ENCODE peak calls at places on chromosomes 6 and 20, in seven cellular contexts. One of them, this sample, is unnamed.

GRCh38 chr20:61674688-61675087 is 391.0 kb downstream of the TAF4 start:
- DNase-seq in fibroblast of lung: no peak
- DNase-seq in iris pigment epithelial cell: no peak
- DNase-seq in neural progenitor cell: no peak
- DNase-seq in aorta: no peak
- DNase-seq in EL: no peak
- DNase-seq in A549: no peak
- DNase-seq in this sample: no peak

GRCh38 chr6:5956939-5957338 is 49.8 kb downstream of the NRN1 start:
- DNase-seq in fibroblast of lung: no peak
- DNase-seq in iris pigment epithelial cell: no peak
- DNase-seq in neural progenitor cell: no peak
- DNase-seq in aorta: no peak
- DNase-seq in EL: peak
- DNase-seq in A549: no peak
- DNase-seq in this sample: no peak

GRCh38 chr6:49220293-49220692 is 242.8 kb downstream of the MMUT start:
- DNase-seq in fibroblast of lung: no peak
- DNase-seq in iris pigment epithelial cell: no peak
- DNase-seq in neural progenitor cell: no peak
- DNase-seq in aorta: no peak
- DNase-seq in EL: no peak
- DNase-seq in A549: no peak
- DNase-seq in this sample: no peak

GRCh38 chr6:16493802-16494201 is 255.4 kb downstream of the GMPR start:
- DNase-seq in fibroblast of lung: no peak
- DNase-seq in iris pigment epithelial cell: no peak
- DNase-seq in neural progenitor cell: no peak
- DNase-seq in aorta: no peak
- DNase-seq in EL: no peak
- DNase-seq in A549: no peak
- DNase-seq in this sample: no peak

GRCh38 chr20:17697171-17697570 is 2.6 kb upstream of the BANF2 start:
- DNase-seq in fibroblast of lung: no peak
- DNase-seq in iris pigment epithelial cell: no peak
- DNase-seq in neural progenitor cell: no peak
- DNase-seq in aorta: no peak
- DNase-seq in EL: no peak
- DNase-seq in A549: no peak
- DNase-seq in this sample: no peak

GRCh38 chr6:32430179-32430578 is 9.5 kb upstream of the HLA-DRA start:
- DNase-seq in fibroblast of lung: no peak
- DNase-seq in iris pigment epithelial cell: no peak
- DNase-seq in neural progenitor cell: no peak
- DNase-seq in aorta: no peak
- DNase-seq in EL: no peak
- DNase-seq in A549: no peak
- DNase-seq in this sample: no peak

GRCh38 chr6:111480988-111481830 is 1.8 kb downstream of the REV3L start:
- DNase-seq in fibroblast of lung: peak
- DNase-seq in iris pigment epithelial cell: no peak
- DNase-seq in neural progenitor cell: no peak
- DNase-seq in aorta: no peak
- DNase-seq in EL: peak
- DNase-seq in A549: no peak
- DNase-seq in this sample: no peak

GRCh38 chr6:126812651-126813050 is 305.8 kb upstream of the RSPO3 start:
- DNase-seq in fibroblast of lung: peak
- DNase-seq in iris pigment epithelial cell: peak
- DNase-seq in neural progenitor cell: peak
- DNase-seq in aorta: no peak
- DNase-seq in EL: no peak
- DNase-seq in A549: no peak
- DNase-seq in this sample: no peak

GRCh38 chr6:36443951-36444428 is 1.2 kb downstream of the KCTD20 start:
- DNase-seq in fibroblast of lung: no peak
- DNase-seq in iris pigment epithelial cell: peak
- DNase-seq in neural progenitor cell: peak
- DNase-seq in aorta: no peak
- DNase-seq in EL: peak
- DNase-seq in A549: peak
- DNase-seq in this sample: peak

GRCh38 chr20:7980332-7981046 is 39.1 kb downstream of the TMX4 start:
- DNase-seq in fibroblast of lung: peak
- DNase-seq in iris pigment epithelial cell: peak
- DNase-seq in neural progenitor cell: peak
- DNase-seq in aorta: no peak
- DNase-seq in EL: peak
- DNase-seq in A549: peak
- DNase-seq in this sample: peak

This sample was measured in hepatic stellate cell.